ENCODE peak calls at places on chromosomes 13 and 19, in four cellular contexts. V is MM.1S, X is HCT116, B is mammary epithelial cell. W is an unnamed sample.

GRCh38 chr13:31204592-31204991 is 4.8 kb downstream of the B3GLCT start:
- DNase-seq in V (no peak), X (peak; percentile 45), B (peak; percentile 58), W (no peak)

GRCh38 chr13:48199404-48199991 is 33.5 kb upstream of the ITM2B start:
- DNase-seq in X (no peak), B (no peak), V (no peak), W (no peak)

GRCh38 chr19:20367811-20368294 is 197.7 kb downstream of the ZNF737 start:
- DNase-seq in X (no peak), V (peak; percentile 60), B (no peak), W (peak; percentile 65)

GRCh38 chr13:45456196-45456972 is 8.4 kb upstream of the COG3 start:
- DNase-seq in X (no peak), B (peak; percentile 87), V (no peak), W (no peak)

GRCh38 chr19:52935434-52935833 is 12.2 kb upstream of the ZNF888 start:
- DNase-seq in B (no peak), X (no peak), V (no peak), W (no peak)

GRCh38 chr13:99034333-99035085 is 56.6 kb upstream of the DOCK9 start:
- DNase-seq in X (no peak), B (no peak), V (no peak), W (no peak)

GRCh38 chr13:50236898-50237318 is 221.7 kb downstream of the KCNRG start:
- DNase-seq in X (no peak), V (no peak), B (no peak), W (no peak)

GRCh38 chr13:29483211-29483610 is 112.3 kb downstream of the SLC7A1 start:
- DNase-seq in B (no peak), X (no peak), V (no peak), W (no peak)

GRCh38 chr19:31625056-31625455 is 275.8 kb upstream of the TSHZ3 start:
- DNase-seq in X (no peak), B (no peak), V (no peak), W (no peak)

GRCh38 chr13:27372896-27373295 is 51.5 kb upstream of the GTF3A start:
- DNase-seq in X (no peak), V (no peak), B (no peak), W (no peak)

GRCh38 chr13:72062566-72062965 is 195.6 kb upstream of the DACH1 start:
- DNase-seq in B (peak; percentile 32), X (no peak), V (peak; percentile 65), W (no peak)

GRCh38 chr13:98543380-98544104 is 33.4 kb downstream of the STK24 start:
- DNase-seq in V (no peak), X (no peak), B (no peak), W (no peak)

GRCh38 chr13:67635754-67636153 is 405.6 kb upstream of the PCDH9 start:
- DNase-seq in B (no peak), V (no peak), X (no peak), W (no peak)

GRCh38 chr13:21637296-21637695 is 33.3 kb upstream of the MICU2 start:
- DNase-seq in B (peak; percentile 99), V (peak; percentile 32), X (peak; percentile 94), W (no peak)

GRCh38 chr19:46487802-46488445 is 7.7 kb downstream of the PNMA8B start:
- DNase-seq in V (peak; percentile 43), X (peak; percentile 29), B (peak; percentile 59), W (peak; percentile 80)

GRCh38 chr19:48737360-48737998 is 2.9 kb downstream of the RASIP1 start:
- DNase-seq in V (no peak), B (no peak), X (no peak), W (no peak)

GRCh38 chr13:46631184-46631542 is 78.2 kb downstream of the LRCH1 start:
- DNase-seq in V (no peak), X (no peak), B (no peak), W (no peak)

GRCh38 chr13:46630419-46631183 is 77.6 kb downstream of the LRCH1 start:
- DNase-seq in V (no peak), B (no peak), X (no peak), W (no peak)

GRCh38 chr13:46632171-46632570 is 79.2 kb downstream of the LRCH1 start:
- DNase-seq in B (no peak), X (no peak), V (no peak), W (no peak)

GRCh38 chr13:46628622-46629365 is 75.8 kb downstream of the LRCH1 start:
- DNase-seq in X (no peak), B (no peak), V (no peak), W (no peak)

DNA sequence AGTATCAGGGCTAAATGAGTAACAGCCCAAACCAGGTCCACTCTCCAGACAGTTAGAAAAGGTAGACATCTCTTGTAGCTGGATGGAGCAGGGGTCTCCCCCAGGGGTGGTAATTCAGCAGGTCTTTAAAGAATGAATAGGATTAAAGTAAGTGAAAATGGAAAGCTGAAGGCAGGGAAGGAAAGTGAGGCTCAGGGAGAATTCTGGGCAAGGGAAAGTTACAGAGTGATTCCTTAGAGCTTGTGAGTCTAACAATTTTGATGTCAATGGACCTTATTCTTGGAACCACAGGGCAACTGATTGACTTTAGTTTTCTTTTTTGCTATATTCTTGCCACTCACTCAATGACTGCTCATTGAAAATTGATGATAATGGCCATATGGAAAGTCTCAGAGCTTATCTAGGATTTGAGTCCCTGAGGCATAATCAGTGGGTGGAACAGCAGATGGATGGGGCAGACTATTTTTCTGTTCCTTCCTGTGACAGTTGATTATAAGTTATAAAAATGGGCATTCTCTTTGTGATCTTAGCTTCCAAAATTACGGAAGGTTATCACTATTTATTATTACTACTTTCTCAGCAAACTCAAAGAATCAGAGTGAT is 76.9 kb downstream of the LRCH1 start:
- DNase-seq in B (no peak), X (no peak), V (no peak), W (no peak)
- H3K79me2 ChIP-seq in B (peaks cover 95% of the 10 kb centered on the region), X (peaks cover 60% of the 10 kb centered on the region), V (peaks cover 8% of the 10 kb centered on the region), W (peaks cover 83% of the 10 kb centered on the region)

GRCh38 chr19:4991996-4992698 is 23.2 kb downstream of the KDM4B start:
- DNase-seq in X (no peak), B (no peak), V (no peak), W (no peak)
- H3K79me2 ChIP-seq in X (peaks cover 56% of the 10 kb centered on the region), B (peaks cover 95% of the 10 kb centered on the region), V (peaks cover 94% of the 10 kb centered on the region), W (no peaks in the 10 kb centered on the region)

DNA sequence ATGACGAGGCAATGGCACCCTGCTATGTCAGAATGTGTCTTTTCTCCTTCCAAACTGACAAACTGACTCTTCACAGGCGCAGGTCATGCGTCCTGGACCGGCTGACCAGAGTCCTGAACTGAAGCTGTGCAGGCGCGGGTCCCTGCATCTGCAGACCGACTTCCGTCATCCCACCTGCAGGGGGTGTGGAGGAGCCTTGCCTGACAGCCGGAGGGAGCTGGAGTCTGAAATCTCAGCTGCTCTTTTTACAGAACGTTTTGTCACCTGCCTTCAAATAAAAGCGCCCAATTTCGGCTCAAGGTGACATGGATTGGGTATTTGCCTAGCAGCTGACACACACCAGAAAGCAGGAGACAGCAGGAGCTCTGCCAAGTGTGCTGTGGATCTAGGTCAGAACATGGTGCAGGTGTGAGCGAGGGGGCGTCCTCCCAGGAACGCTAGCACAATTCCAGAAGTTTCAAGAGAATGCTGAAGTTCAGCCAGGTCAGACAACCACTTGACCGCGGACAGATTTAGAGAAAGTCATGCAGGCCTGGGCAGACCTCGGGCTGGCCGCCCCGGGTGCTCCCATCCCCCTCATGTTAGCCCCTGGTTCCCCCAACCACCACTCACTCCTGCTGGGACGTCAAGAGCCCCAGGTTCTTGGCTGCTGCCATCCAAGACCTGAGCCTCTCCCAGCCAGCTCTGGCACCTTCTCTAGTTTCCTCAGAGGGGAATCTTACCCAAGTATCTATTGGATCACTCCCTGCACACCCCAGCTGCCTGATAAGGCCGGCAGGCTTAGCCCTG is 32.8 kb downstream of the ELL start:
- DNase-seq in B (no peak), V (no peak), X (no peak), W (peak; percentile 57)
- H3K79me2 ChIP-seq in B (peaks cover 98% of the 10 kb centered on the region), V (peaks cover 100% of the 10 kb centered on the region), X (peaks cover 83% of the 10 kb centered on the region), W (no peaks in the 10 kb centered on the region)

GRCh38 chr19:1862068-1862423 is 1.3 kb downstream of the KLF16 start:
- DNase-seq in V (no peak), X (no peak), B (no peak), W (no peak)
- H3K79me2 ChIP-seq in V (peaks cover 65% of the 10 kb centered on the region), X (peaks cover 56% of the 10 kb centered on the region), B (peaks cover 60% of the 10 kb centered on the region), W (peaks cover 53% of the 10 kb centered on the region)

GRCh38 chr19:57620673-57621348 is 6.8 kb downstream of the ZNF134 start:
- DNase-seq in B (no peak), X (no peak), V (no peak), W (no peak)

GRCh38 chr19:57623091-57623490 is 9.0 kb downstream of the ZNF134 start:
- DNase-seq in V (no peak), X (no peak), B (no peak), W (no peak)
- H3K79me2 ChIP-seq in V (no peaks in the 10 kb centered on the region), X (no peaks in the 10 kb centered on the region), B (peaks cover 65% of the 10 kb centered on the region), W (no peaks in the 10 kb centered on the region)

DNA sequence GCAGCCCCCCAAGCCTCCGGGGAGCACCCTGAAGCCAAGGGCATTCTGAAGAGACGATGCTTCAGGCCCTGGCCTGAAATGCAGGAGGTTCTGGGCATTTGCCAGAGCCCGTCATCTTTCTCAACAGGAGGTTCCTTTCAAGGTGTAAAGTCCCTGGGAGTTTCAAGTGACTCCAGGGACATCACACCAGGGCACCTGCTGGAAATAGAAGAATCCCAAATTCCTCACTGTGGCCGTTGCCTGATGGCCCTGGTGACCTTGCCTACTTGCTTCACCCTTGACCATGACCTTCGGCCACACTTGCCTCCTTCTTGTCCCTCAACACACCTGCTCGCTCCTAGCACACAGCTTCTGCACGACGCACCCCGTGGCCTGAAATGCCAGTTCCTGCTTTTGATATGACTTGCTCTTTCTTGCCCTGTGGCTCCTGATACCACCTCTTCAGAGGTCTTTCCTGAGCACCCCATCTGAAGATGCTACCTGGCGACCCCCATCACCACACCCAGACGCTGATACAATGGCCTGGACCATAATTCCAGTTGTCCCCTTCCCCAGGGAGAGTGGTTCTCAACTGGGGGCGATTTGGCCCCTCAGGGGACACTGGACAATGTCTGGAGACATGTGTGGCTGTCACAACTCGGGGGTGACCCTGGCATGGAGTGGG is 3.5 kb downstream of the DPP9 start:
- DNase-seq in B (no peak), X (no peak), V (no peak), W (no peak)
- H3K79me2 ChIP-seq in B (peaks cover 72% of the 10 kb centered on the region), X (peaks cover 62% of the 10 kb centered on the region), V (peaks cover 55% of the 10 kb centered on the region), W (peaks cover 25% of the 10 kb centered on the region)

GRCh38 chr19:5006821-5007220 is 37.9 kb downstream of the KDM4B start:
- DNase-seq in X (no peak), B (no peak), V (no peak), W (no peak)
- H3K79me2 ChIP-seq in X (peaks cover 33% of the 10 kb centered on the region), B (peaks cover 96% of the 10 kb centered on the region), V (peaks cover 82% of the 10 kb centered on the region), W (no peaks in the 10 kb centered on the region)

W was measured in OCI-LY7.